ENCODE peak calls at places on chromosomes 11 and 22, in four cellular contexts. U is Peyer's patch, X is SJSA1, Q is Caco-2. K is an unnamed sample.

GRCh38 chr11:69231466-69232018 is 62.4 kb upstream of the MYEOV start:
- DNase-seq in X (no peak), U (no peak), Q (peak; percentile 30), K (no peak)

GRCh38 chr11:73308963-73309960 is 1.2 kb downstream of the ARHGEF17 start:
- DNase-seq in X (peak; percentile 88), Q (peak; percentile 94), U (no peak), K (peak; percentile 99)

GRCh38 chr11:65291613-65292012 is 23.1 kb upstream of the CDC42EP2 start:
- DNase-seq in Q (no peak), X (peak; percentile 92), U (no peak), K (peak; percentile 80)

GRCh38 chr11:120318906-120319305 is 6.2 kb upstream of the TLCD5 start:
- DNase-seq in Q (no peak), U (no peak), X (no peak), K (no peak)

GRCh38 chr11:110251837-110252236 is 44.6 kb downstream of the RDX start:
- DNase-seq in X (no peak), U (no peak), Q (no peak), K (peak; percentile 47)

GRCh38 chr11:113505541-113506375 is 30.6 kb upstream of the DRD2 start:
- DNase-seq in X (no peak), U (no peak), Q (peak; percentile 71), K (peak; percentile 57)

GRCh38 chr11:62611705-62612365 is 740 bp downstream of the EML3 start:
- DNase-seq in Q (no peak), U (no peak), X (peak; percentile 73), K (peak; percentile 71)

GRCh38 chr11:976431-977160 is 50.9 kb downstream of the AP2A2 start:
- DNase-seq in Q (no peak), X (peak; percentile 9), U (no peak), K (peak; percentile 41)

GRCh38 chr22:19473578-19473977 is 5.4 kb downstream of the UFD1 start:
- DNase-seq in X (no peak), U (no peak), Q (no peak), K (no peak)

GRCh38 chr22:23895599-23896144 is 1.5 kb downstream of the MIF start:
- DNase-seq in X (no peak), U (no peak), Q (no peak), K (no peak)

GRCh38 chr11:1749787-1750351 is 526 bp downstream of the IFITM10 start:
- DNase-seq in X (peak; percentile 41), Q (no peak), U (no peak), K (peak; percentile 92)

GRCh38 chr22:22061085-22062077 is 78.8 kb upstream of the TOP3B start:
- DNase-seq in U (no peak), Q (peak; percentile 53), X (no peak), K (peak; percentile 4)

GRCh38 chr11:1942541-1943260 is 4.4 kb upstream of the MRPL23 start:
- DNase-seq in Q (peak; percentile 20), X (no peak), U (no peak), K (no peak)

GRCh38 chr11:100805509-100806199 is 118.6 kb downstream of the ARHGAP42 start:
- DNase-seq in Q (no peak), X (no peak), U (no peak), K (no peak)

GRCh38 chr11:121372671-121373429 is 79.3 kb upstream of the SORL1 start:
- DNase-seq in U (peak; percentile 31), X (no peak), Q (no peak), K (no peak)

GRCh38 chr11:85752890-85753581 is 57.9 kb downstream of the SYTL2 start:
- DNase-seq in Q (no peak), X (no peak), U (peak; percentile 75), K (no peak)